ENCODE peak calls at places on chromosomes 4 and X, in ten cellular contexts. F is BE2C; K is CD8-positive, alpha-beta T cell; Q is MM.1S; P is CD4-positive, CD25-positive, alpha-beta regulatory T cell; C is fibroblast of lung; G is transverse colon; J is A549; X is pancreas; T is cardiac fibroblast. O is an unnamed sample.

GRCh38 chr4:169906821-169907220 is 119.4 kb downstream of the MFAP3L start:
- DNase-seq in J (no peak), G (no peak), K (no peak), T (no peak), X (no peak), Q (no peak), P (no peak), C (no peak), F (no peak), O (no peak)

GRCh38 chr4:105422207-105422920 is 51.5 kb downstream of the PPA2 start:
- DNase-seq in T (no peak), K (no peak), J (no peak), X (no peak), G (no peak), F (no peak), C (no peak), P (no peak), Q (no peak), O (no peak)

GRCh38 chr4:161856711-161857326 is 307.0 kb downstream of the FSTL5 start:
- DNase-seq in T (no peak), C (no peak), Q (no peak), P (no peak), X (no peak), F (no peak), J (no peak), K (no peak), G (no peak), O (no peak)

GRCh38 chrX:42976729-42977366 is 198.9 kb upstream of the PPP1R2C start:
- DNase-seq in C (no peak), Q (no peak), G (no peak), T (no peak), F (no peak), J (peak; percentile 18), X (no peak), P (no peak), K (no peak), O (no peak)

GRCh38 chrX:68676340-68676739 is 28.9 kb downstream of the STARD8 start:
- DNase-seq in J (no peak), K (no peak), Q (no peak), C (no peak), T (no peak), P (no peak), F (no peak), X (no peak), G (no peak), O (no peak)

GRCh38 chr4:53100801-53101581 is 238.9 kb downstream of the RASL11B start:
- DNase-seq in X (no peak), T (peak; percentile 82), F (no peak), C (peak; percentile 46), Q (no peak), P (no peak), J (no peak), K (no peak), G (no peak), O (no peak)

GRCh38 chr4:140374130-140374477 is 658 bp downstream of the SCOC start:
- DNase-seq in Q (no peak), T (no peak), F (no peak), K (no peak), P (no peak), J (no peak), G (no peak), C (no peak), X (no peak), O (no peak)

GRCh38 chr4:108540536-108540935 is 79.8 kb upstream of the RPL34 start:
- DNase-seq in J (no peak), K (no peak), G (no peak), P (no peak), T (no peak), C (no peak), F (no peak), Q (no peak), X (no peak), O (no peak)

GRCh38 chr4:102612824-102613366 is 111.7 kb downstream of the NFKB1 start:
- DNase-seq in C (no peak), K (peak; percentile 60), Q (peak; percentile 81), G (no peak), P (peak; percentile 14), T (no peak), F (no peak), X (no peak), J (no peak), O (no peak)

DNA sequence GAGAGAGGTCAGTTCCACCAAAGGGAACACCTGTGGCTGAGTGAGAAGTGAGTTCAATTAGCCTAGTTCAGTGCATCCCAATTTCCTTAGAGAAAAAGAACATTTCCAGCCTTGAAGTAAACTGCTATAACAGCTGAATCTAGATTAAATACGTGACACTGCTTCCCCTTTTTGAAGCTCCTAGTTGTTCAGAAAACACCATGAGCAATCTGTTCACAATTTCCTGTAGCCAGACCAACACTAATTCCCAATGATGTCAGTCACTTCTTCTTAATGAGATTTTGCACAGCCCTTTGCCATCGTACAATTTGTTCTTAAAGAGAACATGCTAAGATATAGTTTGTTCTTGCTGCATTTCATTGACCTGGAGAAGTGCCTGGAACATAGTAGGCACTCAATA is 144.6 kb upstream of the EDNRA start:
- DNase-seq in G (no peak), J (no peak), P (no peak), C (no peak), K (no peak), Q (no peak), F (no peak), X (no peak), T (peak; percentile 31), O (no peak)
- H3K4me3 ChIP-seq in G (no peak overlapping the region), J (no peak overlapping the region), P (no peak overlapping the region), C (no peak overlapping the region), K (no peak overlapping the region), Q (no peak overlapping the region), F (no peak overlapping the region), X (no peak overlapping the region), T (no peak overlapping the region), O (no peak overlapping the region)

GRCh38 chr4:15677507-15677988 is 4.1 kb upstream of the FAM200B start:
- DNase-seq in K (no peak), F (no peak), P (no peak), C (peak; percentile 47), T (peak; percentile 48), Q (no peak), G (peak; percentile 39), X (no peak), J (peak; percentile 89), O (no peak)
- H3K4me3 ChIP-seq in K (no peak overlapping the region), F (no peak overlapping the region), P (no peak overlapping the region), C (no peak overlapping the region), T (no peak overlapping the region), Q (no peak overlapping the region), G (no peak overlapping the region), X (no peak overlapping the region), J (peak overlapping the region; percentile 69), O (no peak overlapping the region)

GRCh38 chr4:184383497-184384055 is 90.8 kb downstream of the IRF2 start:
- DNase-seq in G (peak; percentile 32), T (peak; percentile 96), J (peak; percentile 54), F (no peak), X (no peak), K (no peak), C (peak; percentile 97), P (no peak), Q (peak; percentile 47), O (peak; percentile 50)
- H3K4me3 ChIP-seq in G (no peak overlapping the region), T (no peak overlapping the region), J (peak overlapping the region; percentile 31), F (no peak overlapping the region), X (peak overlapping the region; percentile 10), K (no peak overlapping the region), C (peak overlapping the region; percentile 44), P (peak overlapping the region; percentile 69), Q (peak overlapping the region; percentile 50), O (peak overlapping the region; percentile 19)

GRCh38 chr4:131344761-131345160 is 1804.3 kb upstream of the PCDH10 start:
- DNase-seq in X (no peak), Q (no peak), P (no peak), F (no peak), C (no peak), J (no peak), G (no peak), T (no peak), K (no peak), O (no peak)

GRCh38 chr4:131348258-131348657 is 1800.8 kb upstream of the PCDH10 start:
- DNase-seq in G (no peak), C (no peak), P (no peak), F (no peak), X (no peak), K (no peak), J (no peak), T (no peak), Q (peak; percentile 48), O (no peak)

GRCh38 chr4:131347816-131348215 is 1801.3 kb upstream of the PCDH10 start:
- DNase-seq in Q (no peak), J (no peak), G (no peak), F (no peak), X (no peak), C (no peak), T (no peak), K (no peak), P (no peak), O (no peak)
- H3K4me3 ChIP-seq in Q (no peak overlapping the region), J (no peak overlapping the region), G (no peak overlapping the region), F (no peak overlapping the region), X (no peak overlapping the region), C (no peak overlapping the region), T (no peak overlapping the region), K (no peak overlapping the region), P (no peak overlapping the region), O (no peak overlapping the region)

GRCh38 chr4:164379694-164380093 is 374.2 kb upstream of the SMIM31 start:
- DNase-seq in K (no peak), P (no peak), J (no peak), Q (no peak), F (no peak), T (no peak), X (no peak), C (no peak), G (no peak), O (no peak)

GRCh38 chr4:164381859-164382258 is 372.1 kb upstream of the SMIM31 start:
- DNase-seq in C (no peak), J (no peak), K (no peak), G (no peak), F (no peak), T (no peak), Q (no peak), X (no peak), P (no peak), O (no peak)

GRCh38 chr4:164383187-164384181 is 370.4 kb upstream of the SMIM31 start:
- DNase-seq in F (peak; percentile 18), G (no peak), C (peak; percentile 68), X (peak; percentile 69), P (no peak), Q (no peak), J (peak; percentile 0), K (no peak), T (no peak), O (peak; percentile 19)

DNA sequence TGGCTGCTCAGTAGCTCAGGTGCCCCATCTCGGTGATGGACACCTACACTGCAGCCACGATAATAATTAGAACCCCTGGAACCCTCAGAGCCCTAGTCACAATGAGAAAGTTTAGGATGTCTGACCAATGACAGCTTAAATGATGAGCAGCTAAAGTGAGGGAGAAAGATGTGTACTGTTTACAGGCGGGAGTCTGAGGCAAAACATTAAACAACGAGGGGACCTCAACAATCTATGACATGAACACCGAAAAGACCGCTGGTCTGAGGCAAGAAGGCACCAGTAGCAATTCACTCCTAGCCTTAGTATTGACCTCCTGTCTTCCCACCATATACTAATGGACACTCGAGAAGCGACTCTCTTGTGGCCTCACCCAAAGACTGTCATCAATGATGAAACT is 369.5 kb upstream of the SMIM31 start:
- DNase-seq in T (no peak), K (no peak), X (no peak), C (no peak), J (no peak), P (no peak), F (no peak), G (no peak), Q (no peak), O (no peak)
- H3K4me3 ChIP-seq in T (no peak overlapping the region), K (no peak overlapping the region), X (no peak overlapping the region), C (no peak overlapping the region), J (no peak overlapping the region), P (no peak overlapping the region), F (no peak overlapping the region), G (no peak overlapping the region), Q (no peak overlapping the region), O (no peak overlapping the region)